ENCODE peak calls at places on chromosome 2, in six cellular contexts. A, S, O, B, J and U are unnamed samples.

GRCh38 chr2:239776441-239777033 is 248.6 kb downstream of the NDUFA10 start:
- DNase-seq in A (no peak), S (no peak), O (no peak), B (no peak), J (no peak), U (no peak)

GRCh38 chr2:119065146-119065545 is 93.4 kb downstream of the C1QL2 start:
- DNase-seq in A (no peak), S (no peak), O (no peak), B (no peak), J (no peak), U (no peak)

GRCh38 chr2:27255660-27256059 is 7.2 kb downstream of the SLC30A3 start:
- DNase-seq in A (peak), S (no peak), O (no peak), B (no peak), J (no peak), U (no peak)

GRCh38 chr2:207930747-207931146 is 94.6 kb downstream of the PLEKHM3 start:
- DNase-seq in A (no peak), S (no peak), O (no peak), B (no peak), J (peak), U (no peak)

GRCh38 chr2:20491739-20492531 is 45.1 kb downstream of the RHOB start:
- DNase-seq in A (no peak), S (no peak), O (no peak), B (no peak), J (no peak), U (no peak)

GRCh38 chr2:121161272-121161671 is 123.7 kb downstream of the TFCP2L1 start:
- DNase-seq in A (no peak), S (no peak), O (no peak), B (no peak), J (no peak), U (no peak)

GRCh38 chr2:51717318-51717717 is 685.4 kb upstream of the NRXN1 start:
- DNase-seq in A (peak), S (no peak), O (no peak), B (peak), J (no peak), U (no peak)

GRCh38 chr2:100018312-100018711 is 124.1 kb downstream of the AFF3 start:
- DNase-seq in A (no peak), S (no peak), O (no peak), B (no peak), J (no peak), U (no peak)

GRCh38 chr2:217394510-217395351 is 534.9 kb upstream of the TNP1 start:
- DNase-seq in A (no peak), S (no peak), O (no peak), B (no peak), J (no peak), U (no peak)

GRCh38 chr2:221570321-221571107 is 1.6 kb downstream of the EPHA4 start:
- DNase-seq in A (peak), S (no peak), O (peak), B (no peak), J (peak), U (peak)

GRCh38 chr2:85947593-85947992 is 58.8 kb upstream of the ST3GAL5 start:
- DNase-seq in A (no peak), S (no peak), O (no peak), B (no peak), J (no peak), U (no peak)

GRCh38 chr2:1925516-1925915 is 181.2 kb upstream of the PXDN start:
- DNase-seq in A (no peak), S (no peak), O (no peak), B (no peak), J (no peak), U (no peak)

GRCh38 chr2:121049141-121049540 is 235.9 kb downstream of the TFCP2L1 start:
- DNase-seq in A (no peak), S (no peak), O (no peak), B (no peak), J (no peak), U (no peak)

GRCh38 chr2:180130403-180130802 is 123.3 kb upstream of the CWC22 start:
- DNase-seq in A (peak), S (no peak), O (no peak), B (no peak), J (no peak), U (no peak)

GRCh38 chr2:143690204-143690603 is 561.0 kb downstream of the ARHGAP15 start:
- DNase-seq in A (no peak), S (no peak), O (no peak), B (no peak), J (no peak), U (no peak)

GRCh38 chr2:50490991-50491390 is 540.9 kb downstream of the NRXN1 start:
- DNase-seq in A (no peak), S (no peak), O (no peak), B (no peak), J (no peak), U (no peak)

GRCh38 chr2:50491541-50492114 is 540.3 kb downstream of the NRXN1 start:
- DNase-seq in A (peak), S (peak), O (peak), B (no peak), J (no peak), U (peak)

DNA sequence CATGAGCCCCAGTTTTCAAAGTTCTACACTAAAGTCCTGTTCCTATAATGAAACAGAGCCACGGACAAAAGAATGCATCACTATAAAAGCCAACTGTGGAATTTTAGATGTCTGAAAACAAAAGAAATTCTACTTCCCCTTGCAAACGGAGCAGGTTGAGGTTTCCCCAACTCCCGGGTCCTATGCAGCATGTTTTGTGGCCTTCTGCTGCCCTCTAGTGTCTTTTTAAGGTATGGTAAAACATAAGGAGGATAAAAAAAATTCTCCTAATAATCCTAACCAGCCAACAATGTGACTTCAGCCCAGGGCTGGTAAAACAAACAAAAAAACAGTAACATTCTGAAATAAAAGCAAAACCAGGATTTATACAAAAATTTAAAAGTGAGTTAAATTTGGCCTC is 539.5 kb downstream of the NRXN1 start:
- DNase-seq in A (peak), S (peak), O (peak), B (peak), J (peak), U (peak)
- TF ChIP-seq CTCF in A (peak), S (peak), O (peak), B (peak), J (peak), U (peak)

DNA sequence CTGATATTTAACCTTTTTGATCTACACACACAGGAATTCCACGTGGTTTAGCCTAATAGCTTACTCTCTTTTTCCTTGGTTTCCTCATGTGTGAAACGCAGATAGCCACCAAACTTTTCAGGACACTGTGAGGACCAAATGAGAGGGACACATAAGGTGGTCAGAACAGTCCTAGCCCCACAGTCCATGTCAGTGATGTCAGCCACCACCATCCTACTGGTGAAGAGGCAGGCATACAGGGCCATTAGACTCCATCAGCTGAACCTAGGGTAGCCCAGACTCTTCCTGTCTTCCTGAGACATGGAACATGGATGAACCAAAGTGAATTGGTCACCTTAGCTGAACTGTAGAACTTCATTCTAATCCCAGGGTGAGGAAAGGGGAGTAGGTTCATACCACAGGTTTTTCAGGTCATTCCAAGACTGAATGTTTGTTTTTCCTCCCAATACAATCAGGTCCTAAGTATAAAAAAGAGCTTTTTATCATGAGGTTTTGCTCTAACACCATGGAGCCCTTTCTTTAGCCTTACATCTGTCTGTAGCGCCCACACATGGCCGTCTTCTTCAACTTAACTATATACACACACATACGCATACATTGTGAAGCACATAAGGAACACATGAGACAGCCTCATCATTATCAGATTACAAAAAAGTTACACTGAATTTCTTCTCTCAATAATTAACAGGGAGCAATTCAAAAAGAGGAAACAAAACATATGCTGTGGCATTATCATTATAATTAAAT is 18.4 kb upstream of the NFE2L2 start:
- DNase-seq in A (no peak), S (no peak), O (no peak), B (no peak), J (no peak), U (no peak)
- TF ChIP-seq CTCF in A (no peak), S (no peak), O (no peak), B (no peak), J (no peak), U (no peak)

DNA sequence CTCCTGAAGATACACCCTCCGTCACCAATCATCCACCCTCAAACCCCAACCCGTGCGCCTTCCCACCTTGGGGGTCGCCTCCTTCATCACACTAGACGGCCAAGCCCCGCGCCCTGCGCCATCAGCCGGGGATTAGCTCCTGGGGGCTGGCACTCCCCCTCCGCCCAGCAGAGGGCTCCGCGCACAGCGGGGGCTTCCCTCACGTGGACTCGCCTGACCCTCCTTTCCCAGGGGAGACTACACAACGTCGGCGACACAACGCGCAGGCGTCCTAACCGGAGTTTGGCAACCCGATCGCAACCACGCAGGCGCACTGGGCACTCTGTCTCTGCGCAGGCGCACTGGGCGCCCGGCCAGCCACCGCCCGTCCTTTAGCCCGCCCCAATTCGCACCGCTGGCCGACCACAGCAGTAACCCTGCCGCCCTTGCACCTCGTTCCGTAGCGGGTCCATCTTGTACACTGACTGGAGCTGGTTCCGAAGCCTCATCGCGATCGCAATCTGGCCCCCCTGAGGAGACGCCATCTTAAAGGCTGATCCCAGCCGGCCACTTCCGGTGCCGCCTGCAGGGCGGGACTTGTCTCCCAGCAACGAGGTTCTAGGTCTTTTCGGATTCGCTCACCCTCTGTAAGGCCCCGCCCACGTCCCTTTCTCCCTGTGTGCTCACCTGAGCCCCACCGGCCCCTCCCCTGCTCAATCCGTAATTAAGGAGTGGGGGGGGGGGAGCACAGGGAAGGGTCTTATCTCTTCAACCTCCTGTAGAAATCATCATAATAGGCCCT is at the start of gene PCGF1:
- DNase-seq in A (peak), S (peak), O (peak), B (peak), J (peak), U (peak)
- TF ChIP-seq CTCF in A (peak), S (peak), O (peak), B (peak), J (no peak), U (peak)

GRCh38 chr2:10911291-10912075 is at the start of gene KCNF1:
- DNase-seq in A (peak), S (no peak), O (peak), B (no peak), J (peak), U (no peak)
- TF ChIP-seq CTCF in A (no peak), S (no peak), O (peak), B (peak), J (no peak), U (no peak)

DNA sequence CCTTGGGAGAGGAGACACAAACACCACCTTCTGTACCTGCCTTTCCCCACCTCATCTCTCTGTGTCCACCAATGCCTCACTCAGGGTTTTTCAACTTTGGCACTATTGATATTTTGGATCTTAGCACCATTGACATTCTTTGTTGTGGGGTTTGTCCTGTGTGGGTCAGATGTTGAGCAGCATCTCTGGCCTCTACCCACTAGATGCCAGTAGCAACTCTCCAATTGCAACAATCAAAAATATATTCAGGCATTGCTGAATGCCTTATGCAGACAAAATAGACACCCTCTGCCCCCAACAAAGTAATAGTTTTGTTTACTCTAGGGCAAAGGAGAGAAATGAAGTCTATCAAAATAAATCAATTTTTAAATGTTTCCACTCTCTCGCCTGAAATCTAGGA is 1384.3 kb upstream of the NXPH2 start:
- DNase-seq in A (no peak), S (no peak), O (no peak), B (no peak), J (no peak), U (no peak)
- TF ChIP-seq CTCF in A (no peak), S (no peak), O (no peak), B (no peak), J (no peak), U (no peak)

GRCh38 chr2:71711470-71711857 is 258.1 kb downstream of the DYSF start:
- DNase-seq in A (no peak), S (no peak), O (no peak), B (no peak), J (no peak), U (no peak)
- TF ChIP-seq CTCF in A (no peak), S (no peak), O (no peak), B (no peak), J (no peak), U (no peak)

GRCh38 chr2:43165378-43166025 is 60.9 kb downstream of the ZFP36L2 start:
- DNase-seq in A (no peak), S (no peak), O (no peak), B (no peak), J (no peak), U (no peak)
- TF ChIP-seq CTCF in A (peak), S (peak), O (no peak), B (peak), J (no peak), U (no peak)

GRCh38 chr2:176155341-176156044 is 1.6 kb upstream of the HOXD3 start:
- DNase-seq in A (no peak), S (no peak), O (no peak), B (no peak), J (no peak), U (no peak)

GRCh38 chr2:176156959-176157498 is at the start of gene HOXD3:
- DNase-seq in A (no peak), S (no peak), O (no peak), B (no peak), J (no peak), U (no peak)

GRCh38 chr2:176152350-176153181 is 1.2 kb downstream of the HOXD4 start:
- DNase-seq in A (no peak), S (no peak), O (no peak), B (no peak), J (no peak), U (no peak)

GRCh38 chr2:176156301-176156958 is 677 bp upstream of the HOXD3 start:
- DNase-seq in A (no peak), S (no peak), O (no peak), B (no peak), J (no peak), U (no peak)

GRCh38 chr2:176154853-176155252 is 2.3 kb upstream of the HOXD3 start:
- DNase-seq in A (no peak), S (no peak), O (no peak), B (no peak), J (no peak), U (no peak)
- TF ChIP-seq CTCF in A (no peak), S (no peak), O (no peak), B (no peak), J (no peak), U (no peak)

GRCh38 chr2:26086155-26086634 is 52.3 kb downstream of the RAB10 start:
- DNase-seq in A (peak), S (no peak), O (no peak), B (peak), J (no peak), U (peak)

GRCh38 chr2:26089337-26089736 is 55.5 kb downstream of the RAB10 start:
- DNase-seq in A (no peak), S (no peak), O (no peak), B (no peak), J (no peak), U (no peak)

GRCh38 chr2:26086779-26087178 is 52.9 kb downstream of the RAB10 start:
- DNase-seq in A (no peak), S (no peak), O (no peak), B (no peak), J (no peak), U (no peak)

GRCh38 chr2:26088038-26088643 is 54.3 kb downstream of the RAB10 start:
- DNase-seq in A (peak), S (no peak), O (no peak), B (no peak), J (no peak), U (peak)
- TF ChIP-seq CTCF in A (peak), S (peak), O (peak), B (peak), J (peak), U (peak)

GRCh38 chr2:129641371-129641770 is 338.1 kb upstream of the RAB6C start:
- DNase-seq in A (no peak), S (no peak), O (no peak), B (no peak), J (no peak), U (no peak)
- TF ChIP-seq CTCF in A (no peak), S (no peak), O (no peak), B (no peak), J (no peak), U (no peak)